ENCODE peak calls at places on chromosomes 16 and 17, in eight cellular contexts. One of them, this sample, is unnamed.

GRCh38 chr17:79645022-79645776 is 34.3 kb upstream of the RBFOX3 start:
- DNase-seq in brain microvascular endothelial cell: no peak
- DNase-seq in HFF-Myc: no peak
- DNase-seq in BE2C: no peak
- DNase-seq in small intestine: no peak
- DNase-seq in AG09309: no peak
- DNase-seq in fibroblast of lung: no peak
- DNase-seq in AG04449: no peak
- DNase-seq in this sample: no peak

GRCh38 chr17:3983945-3984484 is 19.8 kb upstream of the ATP2A3 start:
- DNase-seq in brain microvascular endothelial cell: peak; percentile 58
- DNase-seq in HFF-Myc: no peak
- DNase-seq in BE2C: no peak
- DNase-seq in small intestine: no peak
- DNase-seq in AG09309: no peak
- DNase-seq in fibroblast of lung: peak; percentile 34
- DNase-seq in AG04449: no peak
- DNase-seq in this sample: no peak

GRCh38 chr16:66159987-66160386 is 206.5 kb upstream of the CDH5 start:
- DNase-seq in brain microvascular endothelial cell: no peak
- DNase-seq in HFF-Myc: no peak
- DNase-seq in BE2C: no peak
- DNase-seq in small intestine: no peak
- DNase-seq in AG09309: no peak
- DNase-seq in fibroblast of lung: peak; percentile 28
- DNase-seq in AG04449: no peak
- DNase-seq in this sample: no peak

GRCh38 chr16:89099905-89100304 is 6.3 kb downstream of the ACSF3 start:
- DNase-seq in brain microvascular endothelial cell: no peak
- DNase-seq in HFF-Myc: no peak
- DNase-seq in BE2C: no peak
- DNase-seq in small intestine: peak; percentile 92
- DNase-seq in AG09309: no peak
- DNase-seq in fibroblast of lung: no peak
- DNase-seq in AG04449: no peak
- DNase-seq in this sample: no peak

GRCh38 chr17:41178341-41178740 is 320 bp upstream of the KRTAP4-2 start:
- DNase-seq in brain microvascular endothelial cell: peak; percentile 9
- DNase-seq in HFF-Myc: no peak
- DNase-seq in BE2C: no peak
- DNase-seq in small intestine: no peak
- DNase-seq in AG09309: peak; percentile 23
- DNase-seq in fibroblast of lung: peak; percentile 44
- DNase-seq in AG04449: peak; percentile 14
- DNase-seq in this sample: no peak

GRCh38 chr16:78249056-78249455 is 149.6 kb downstream of the WWOX start:
- DNase-seq in brain microvascular endothelial cell: no peak
- DNase-seq in HFF-Myc: no peak
- DNase-seq in BE2C: no peak
- DNase-seq in small intestine: peak; percentile 58
- DNase-seq in AG09309: no peak
- DNase-seq in fibroblast of lung: no peak
- DNase-seq in AG04449: no peak
- DNase-seq in this sample: no peak

GRCh38 chr17:49193513-49194296 is 16.7 kb downstream of the GNGT2 start:
- DNase-seq in brain microvascular endothelial cell: peak; percentile 69
- DNase-seq in HFF-Myc: no peak
- DNase-seq in BE2C: peak; percentile 49
- DNase-seq in small intestine: no peak
- DNase-seq in AG09309: no peak
- DNase-seq in fibroblast of lung: peak; percentile 77
- DNase-seq in AG04449: no peak
- DNase-seq in this sample: no peak

GRCh38 chr17:5584971-5585794 is 874 bp upstream of the NLRP1 start:
- DNase-seq in brain microvascular endothelial cell: no peak
- DNase-seq in HFF-Myc: peak; percentile 39
- DNase-seq in BE2C: no peak
- DNase-seq in small intestine: no peak
- DNase-seq in AG09309: peak; percentile 75
- DNase-seq in fibroblast of lung: peak; percentile 93
- DNase-seq in AG04449: peak; percentile 79
- DNase-seq in this sample: peak; percentile 49

GRCh38 chr16:72055911-72056310 is 1.6 kb downstream of the HP start:
- DNase-seq in brain microvascular endothelial cell: no peak
- DNase-seq in HFF-Myc: no peak
- DNase-seq in BE2C: no peak
- DNase-seq in small intestine: no peak
- DNase-seq in AG09309: no peak
- DNase-seq in fibroblast of lung: no peak
- DNase-seq in AG04449: no peak
- DNase-seq in this sample: no peak

GRCh38 chr16:9820481-9821246 is 361.6 kb downstream of the GRIN2A start:
- DNase-seq in brain microvascular endothelial cell: no peak
- DNase-seq in HFF-Myc: no peak
- DNase-seq in BE2C: no peak
- DNase-seq in small intestine: no peak
- DNase-seq in AG09309: no peak
- DNase-seq in fibroblast of lung: no peak
- DNase-seq in AG04449: no peak
- DNase-seq in this sample: no peak

GRCh38 chr17:50111687-50112655 is 16.8 kb downstream of the PDK2 start:
- DNase-seq in brain microvascular endothelial cell: no peak
- DNase-seq in HFF-Myc: no peak
- DNase-seq in BE2C: no peak
- DNase-seq in small intestine: peak; percentile 40
- DNase-seq in AG09309: no peak
- DNase-seq in fibroblast of lung: no peak
- DNase-seq in AG04449: no peak
- DNase-seq in this sample: no peak

GRCh38 chr17:75460295-75460694 is 3.9 kb downstream of the TMEM94 start:
- DNase-seq in brain microvascular endothelial cell: no peak
- DNase-seq in HFF-Myc: no peak
- DNase-seq in BE2C: no peak
- DNase-seq in small intestine: no peak
- DNase-seq in AG09309: no peak
- DNase-seq in fibroblast of lung: no peak
- DNase-seq in AG04449: no peak
- DNase-seq in this sample: no peak

GRCh38 chr17:64443086-64443760 is 5.7 kb upstream of the MILR1 start:
- DNase-seq in brain microvascular endothelial cell: no peak
- DNase-seq in HFF-Myc: no peak
- DNase-seq in BE2C: no peak
- DNase-seq in small intestine: no peak
- DNase-seq in AG09309: no peak
- DNase-seq in fibroblast of lung: no peak
- DNase-seq in AG04449: no peak
- DNase-seq in this sample: no peak

GRCh38 chr17:18139498-18139897 is 30.9 kb downstream of the MYO15A start:
- DNase-seq in brain microvascular endothelial cell: no peak
- DNase-seq in HFF-Myc: no peak
- DNase-seq in BE2C: no peak
- DNase-seq in small intestine: no peak
- DNase-seq in AG09309: no peak
- DNase-seq in fibroblast of lung: no peak
- DNase-seq in AG04449: no peak
- DNase-seq in this sample: no peak

GRCh38 chr17:44362964-44363612 is 565 bp downstream of the FAM171A2 start:
- DNase-seq in brain microvascular endothelial cell: no peak
- DNase-seq in HFF-Myc: no peak
- DNase-seq in BE2C: peak; percentile 49
- DNase-seq in small intestine: no peak
- DNase-seq in AG09309: no peak
- DNase-seq in fibroblast of lung: no peak
- DNase-seq in AG04449: no peak
- DNase-seq in this sample: no peak

GRCh38 chr16:52071101-52071500 is 475.8 kb downstream of the TOX3 start:
- DNase-seq in brain microvascular endothelial cell: no peak
- DNase-seq in HFF-Myc: no peak
- DNase-seq in BE2C: no peak
- DNase-seq in small intestine: peak; percentile 53
- DNase-seq in AG09309: no peak
- DNase-seq in fibroblast of lung: no peak
- DNase-seq in AG04449: no peak
- DNase-seq in this sample: no peak

DNA sequence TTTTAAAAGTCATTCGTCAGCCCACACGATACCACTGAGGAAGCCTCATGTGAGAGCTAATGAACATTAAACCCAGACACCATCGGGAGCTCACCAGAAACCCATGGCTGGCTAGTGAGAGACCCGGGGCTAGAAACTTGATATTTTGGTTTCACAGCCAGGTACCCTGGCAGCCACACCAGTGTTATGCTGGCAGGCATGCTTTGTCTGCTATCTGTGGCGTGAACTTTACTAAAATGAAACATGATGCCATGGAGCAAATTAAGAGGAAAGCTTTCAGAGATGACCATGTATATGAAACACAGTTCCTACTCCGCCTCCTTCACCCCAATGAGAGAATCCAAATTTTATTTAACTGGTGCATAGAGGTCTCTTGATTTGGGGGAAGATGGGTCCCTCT is 291.2 kb downstream of the IRX3 start:
- DNase-seq in brain microvascular endothelial cell: no peak
- DNase-seq in HFF-Myc: no peak
- DNase-seq in BE2C: no peak
- DNase-seq in small intestine: no peak
- DNase-seq in AG09309: no peak
- DNase-seq in fibroblast of lung: no peak
- DNase-seq in AG04449: no peak
- DNase-seq in this sample: no peak
- H3K4me3 ChIP-seq in brain microvascular endothelial cell: no peak overlapping the region
- H3K4me3 ChIP-seq in HFF-Myc: no peak overlapping the region
- H3K4me3 ChIP-seq in BE2C: no peak overlapping the region
- H3K4me3 ChIP-seq in small intestine: no peak overlapping the region
- H3K4me3 ChIP-seq in AG09309: no peak overlapping the region
- H3K4me3 ChIP-seq in fibroblast of lung: no peak overlapping the region
- H3K4me3 ChIP-seq in AG04449: no peak overlapping the region
- H3K4me3 ChIP-seq in this sample: no peak overlapping the region

GRCh38 chr17:752002-752619 is at the start of gene GEMIN4:
- DNase-seq in brain microvascular endothelial cell: peak; percentile 77
- DNase-seq in HFF-Myc: peak; percentile 71
- DNase-seq in BE2C: peak; percentile 89
- DNase-seq in small intestine: peak; percentile 85
- DNase-seq in AG09309: peak; percentile 21
- DNase-seq in fibroblast of lung: peak; percentile 74
- DNase-seq in AG04449: no peak
- DNase-seq in this sample: peak; percentile 65

GRCh38 chr17:752620-753219 is 656 bp upstream of the GEMIN4 start:
- DNase-seq in brain microvascular endothelial cell: peak; percentile 18
- DNase-seq in HFF-Myc: no peak
- DNase-seq in BE2C: peak; percentile 18
- DNase-seq in small intestine: peak; percentile 37
- DNase-seq in AG09309: no peak
- DNase-seq in fibroblast of lung: peak; percentile 68
- DNase-seq in AG04449: no peak
- DNase-seq in this sample: peak; percentile 20

GRCh38 chr17:753407-753806 is 1.3 kb upstream of the GEMIN4 start:
- DNase-seq in brain microvascular endothelial cell: no peak
- DNase-seq in HFF-Myc: no peak
- DNase-seq in BE2C: no peak
- DNase-seq in small intestine: no peak
- DNase-seq in AG09309: no peak
- DNase-seq in fibroblast of lung: no peak
- DNase-seq in AG04449: no peak
- DNase-seq in this sample: no peak

GRCh38 chr17:751269-752001 is 629 bp downstream of the GEMIN4 start:
- DNase-seq in brain microvascular endothelial cell: peak; percentile 19
- DNase-seq in HFF-Myc: no peak
- DNase-seq in BE2C: no peak
- DNase-seq in small intestine: peak; percentile 42
- DNase-seq in AG09309: no peak
- DNase-seq in fibroblast of lung: peak; percentile 39
- DNase-seq in AG04449: no peak
- DNase-seq in this sample: no peak

DNA sequence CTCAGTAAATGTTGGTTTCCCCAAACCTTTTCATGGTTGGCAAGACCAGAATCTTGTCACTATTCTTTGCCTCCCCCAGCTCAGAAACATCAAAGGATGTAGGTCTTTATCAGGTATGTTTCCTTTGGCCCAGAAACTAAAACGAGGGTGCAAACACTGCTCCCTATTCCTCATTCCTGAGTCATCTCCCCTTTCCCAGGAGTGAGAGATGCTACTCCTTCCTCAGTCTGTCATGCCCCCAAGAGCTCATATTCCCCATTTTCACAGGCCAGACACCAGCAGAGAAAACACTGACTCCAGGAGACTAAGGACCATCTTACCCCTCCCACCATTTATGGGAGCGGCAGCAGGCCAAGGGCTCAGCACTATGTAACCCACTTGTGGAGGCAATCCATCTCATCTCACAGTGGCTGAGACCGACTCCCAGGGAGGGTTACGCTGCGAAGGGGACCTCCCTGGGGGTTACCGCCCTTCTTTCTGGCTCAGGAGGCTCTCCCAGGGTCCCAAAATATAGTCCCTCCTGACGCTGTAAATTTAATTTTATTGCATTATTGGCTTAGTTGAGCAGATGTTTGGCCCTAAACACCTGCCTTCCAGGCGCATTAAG is 1.5 kb downstream of the GEMIN4 start:
- DNase-seq in brain microvascular endothelial cell: no peak
- DNase-seq in HFF-Myc: no peak
- DNase-seq in BE2C: no peak
- DNase-seq in small intestine: no peak
- DNase-seq in AG09309: no peak
- DNase-seq in fibroblast of lung: no peak
- DNase-seq in AG04449: no peak
- DNase-seq in this sample: no peak
- H3K4me3 ChIP-seq in brain microvascular endothelial cell: peak overlapping the region; percentile 71
- H3K4me3 ChIP-seq in HFF-Myc: peak overlapping the region; percentile 78
- H3K4me3 ChIP-seq in BE2C: peak overlapping the region; percentile 78
- H3K4me3 ChIP-seq in small intestine: no peak overlapping the region
- H3K4me3 ChIP-seq in AG09309: no peak overlapping the region
- H3K4me3 ChIP-seq in fibroblast of lung: peak overlapping the region; percentile 86
- H3K4me3 ChIP-seq in AG04449: peak overlapping the region; percentile 72
- H3K4me3 ChIP-seq in this sample: peak overlapping the region; percentile 71

DNA sequence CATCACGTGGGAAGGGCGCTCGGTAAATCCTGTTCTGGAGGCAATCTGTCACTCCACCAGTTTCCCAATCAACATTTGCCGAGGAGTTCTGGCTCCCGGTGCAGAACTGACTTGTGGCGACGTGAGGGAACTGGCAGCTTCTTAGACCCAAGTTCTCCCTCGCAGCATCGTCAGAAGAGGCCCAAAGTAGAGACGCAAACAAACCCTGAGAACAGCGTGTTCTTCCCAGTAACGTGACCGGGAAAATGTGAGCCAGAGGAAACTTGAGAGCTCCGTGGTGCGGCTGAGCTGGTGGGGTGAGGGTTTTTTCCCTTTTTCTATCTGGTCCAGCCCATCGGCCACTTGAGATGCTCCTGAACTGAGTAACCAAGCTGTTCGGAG is 158.9 kb upstream of the CACNG5 start:
- DNase-seq in brain microvascular endothelial cell: no peak
- DNase-seq in HFF-Myc: no peak
- DNase-seq in BE2C: no peak
- DNase-seq in small intestine: no peak
- DNase-seq in AG09309: no peak
- DNase-seq in fibroblast of lung: peak; percentile 59
- DNase-seq in AG04449: no peak
- DNase-seq in this sample: no peak
- H3K4me3 ChIP-seq in brain microvascular endothelial cell: no peak overlapping the region
- H3K4me3 ChIP-seq in HFF-Myc: no peak overlapping the region
- H3K4me3 ChIP-seq in BE2C: no peak overlapping the region
- H3K4me3 ChIP-seq in small intestine: no peak overlapping the region
- H3K4me3 ChIP-seq in AG09309: no peak overlapping the region
- H3K4me3 ChIP-seq in fibroblast of lung: no peak overlapping the region
- H3K4me3 ChIP-seq in AG04449: no peak overlapping the region
- H3K4me3 ChIP-seq in this sample: no peak overlapping the region

GRCh38 chr16:12095275-12096161 is 119.0 kb downstream of the SNX29 start:
- DNase-seq in brain microvascular endothelial cell: peak; percentile 59
- DNase-seq in HFF-Myc: no peak
- DNase-seq in BE2C: peak; percentile 71
- DNase-seq in small intestine: peak; percentile 52
- DNase-seq in AG09309: no peak
- DNase-seq in fibroblast of lung: peak; percentile 55
- DNase-seq in AG04449: no peak
- DNase-seq in this sample: peak; percentile 30
- H3K4me3 ChIP-seq in brain microvascular endothelial cell: peak overlapping the region; percentile 15
- H3K4me3 ChIP-seq in HFF-Myc: no peak overlapping the region
- H3K4me3 ChIP-seq in BE2C: no peak overlapping the region
- H3K4me3 ChIP-seq in small intestine: no peak overlapping the region
- H3K4me3 ChIP-seq in AG09309: no peak overlapping the region
- H3K4me3 ChIP-seq in fibroblast of lung: peak overlapping the region; percentile 1
- H3K4me3 ChIP-seq in AG04449: no peak overlapping the region
- H3K4me3 ChIP-seq in this sample: no peak overlapping the region

This sample was measured in AG04450.